ENCODE peak calls at places on chromosomes 13 and 19, in seven cellular contexts. One of them, this sample, is unnamed.

GRCh38 chr19:28332351-28332750 is 880.6 kb downstream of the UQCRFS1 start:
- DNase-seq in kidney: no peak
- DNase-seq in mucosa of descending colon: no peak
- DNase-seq in neural crest cell: no peak
- DNase-seq in cardiac muscle cell: no peak
- DNase-seq in epithelial cell of proximal tubule: no peak
- DNase-seq in fibroblast of lung: no peak
- DNase-seq in this sample: no peak

GRCh38 chr19:43432866-43433673 is 18.4 kb downstream of the TEX101 start:
- DNase-seq in cardiac muscle cell: peak
- DNase-seq in neural crest cell: peak
- DNase-seq in kidney: peak
- DNase-seq in epithelial cell of proximal tubule: no peak
- DNase-seq in fibroblast of lung: peak
- DNase-seq in mucosa of descending colon: peak
- DNase-seq in this sample: peak

GRCh38 chr13:110179858-110180156 is 127.2 kb downstream of the COL4A1 start:
- DNase-seq in neural crest cell: no peak
- DNase-seq in mucosa of descending colon: no peak
- DNase-seq in epithelial cell of proximal tubule: no peak
- DNase-seq in fibroblast of lung: no peak
- DNase-seq in cardiac muscle cell: no peak
- DNase-seq in kidney: no peak
- DNase-seq in this sample: no peak

GRCh38 chr13:31697290-31697689 is 42.0 kb upstream of the RXFP2 start:
- DNase-seq in neural crest cell: no peak
- DNase-seq in kidney: no peak
- DNase-seq in fibroblast of lung: no peak
- DNase-seq in cardiac muscle cell: no peak
- DNase-seq in mucosa of descending colon: no peak
- DNase-seq in epithelial cell of proximal tubule: no peak
- DNase-seq in this sample: no peak

GRCh38 chr13:34217343-34218094 is 399.6 kb downstream of the RFC3 start:
- DNase-seq in mucosa of descending colon: no peak
- DNase-seq in cardiac muscle cell: no peak
- DNase-seq in kidney: no peak
- DNase-seq in neural crest cell: no peak
- DNase-seq in epithelial cell of proximal tubule: no peak
- DNase-seq in fibroblast of lung: no peak
- DNase-seq in this sample: no peak

GRCh38 chr19:726993-727956 is 18.5 kb downstream of the PALM start:
- DNase-seq in neural crest cell: no peak
- DNase-seq in mucosa of descending colon: no peak
- DNase-seq in cardiac muscle cell: no peak
- DNase-seq in fibroblast of lung: no peak
- DNase-seq in epithelial cell of proximal tubule: no peak
- DNase-seq in kidney: peak
- DNase-seq in this sample: no peak

GRCh38 chr13:50672025-50672424 is 171.5 kb downstream of the DLEU7 start:
- DNase-seq in kidney: no peak
- DNase-seq in fibroblast of lung: no peak
- DNase-seq in cardiac muscle cell: no peak
- DNase-seq in neural crest cell: no peak
- DNase-seq in mucosa of descending colon: no peak
- DNase-seq in epithelial cell of proximal tubule: no peak
- DNase-seq in this sample: no peak

GRCh38 chr19:20423381-20424207 is 142.0 kb downstream of the ZNF737 start:
- DNase-seq in mucosa of descending colon: peak
- DNase-seq in fibroblast of lung: peak
- DNase-seq in kidney: peak
- DNase-seq in cardiac muscle cell: peak
- DNase-seq in neural crest cell: peak
- DNase-seq in epithelial cell of proximal tubule: no peak
- DNase-seq in this sample: peak

GRCh38 chr19:18776736-18777135 is 14.4 kb downstream of the COMP start:
- DNase-seq in fibroblast of lung: no peak
- DNase-seq in epithelial cell of proximal tubule: no peak
- DNase-seq in cardiac muscle cell: peak
- DNase-seq in mucosa of descending colon: no peak
- DNase-seq in neural crest cell: no peak
- DNase-seq in kidney: no peak
- DNase-seq in this sample: peak

GRCh38 chr19:52541608-52542007 is 14.1 kb downstream of the ZNF808 start:
- DNase-seq in epithelial cell of proximal tubule: no peak
- DNase-seq in neural crest cell: no peak
- DNase-seq in mucosa of descending colon: no peak
- DNase-seq in cardiac muscle cell: no peak
- DNase-seq in fibroblast of lung: no peak
- DNase-seq in kidney: no peak
- DNase-seq in this sample: no peak

DNA sequence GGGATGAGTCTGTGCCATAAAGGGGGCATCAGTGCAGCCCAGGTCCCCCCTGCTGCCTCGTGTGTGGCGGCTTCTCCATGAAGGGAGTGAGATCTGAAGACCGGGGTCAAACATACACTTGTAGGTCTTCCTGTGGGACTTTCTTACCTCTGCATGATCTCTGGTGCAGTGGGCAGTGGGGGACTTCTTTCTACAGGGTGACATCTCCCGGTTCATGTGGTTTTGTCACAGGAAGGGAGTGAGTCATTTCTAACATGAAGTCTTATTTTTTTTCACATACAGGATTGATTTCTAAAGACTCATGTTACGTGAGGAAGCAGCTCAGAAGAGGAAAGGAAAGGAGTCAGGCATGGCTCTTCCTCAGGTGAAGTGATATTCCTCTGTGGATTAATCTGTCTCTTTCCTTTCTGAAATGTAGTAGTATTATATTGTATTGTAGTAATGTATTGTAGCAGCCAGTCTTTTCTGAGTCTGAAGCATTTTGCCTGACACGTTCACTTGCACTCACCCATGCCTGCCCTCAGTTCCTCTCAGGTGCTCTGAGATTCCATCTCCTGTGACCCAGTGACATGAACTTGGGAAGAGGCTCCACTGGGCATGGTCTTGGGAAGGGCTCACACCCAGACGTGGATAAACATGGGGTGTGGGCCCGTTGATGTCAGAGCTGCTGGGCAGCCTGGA is 15.7 kb downstream of the ZNF808 start:
- DNase-seq in fibroblast of lung: no peak
- DNase-seq in epithelial cell of proximal tubule: no peak
- DNase-seq in kidney: no peak
- DNase-seq in neural crest cell: no peak
- DNase-seq in mucosa of descending colon: no peak
- DNase-seq in cardiac muscle cell: no peak
- DNase-seq in this sample: no peak
- TF ChIP-seq CTCF in fibroblast of lung: no peak
- TF ChIP-seq CTCF in epithelial cell of proximal tubule: no peak
- TF ChIP-seq CTCF in kidney: no peak
- TF ChIP-seq CTCF in neural crest cell: no peak
- TF ChIP-seq CTCF in mucosa of descending colon: no peak
- TF ChIP-seq CTCF in cardiac muscle cell: no peak
- TF ChIP-seq CTCF in this sample: no peak

GRCh38 chr13:38970380-38971051 is 20.1 kb downstream of the STOML3 start:
- DNase-seq in mucosa of descending colon: no peak
- DNase-seq in kidney: no peak
- DNase-seq in neural crest cell: no peak
- DNase-seq in fibroblast of lung: no peak
- DNase-seq in epithelial cell of proximal tubule: no peak
- DNase-seq in cardiac muscle cell: no peak
- DNase-seq in this sample: no peak
- TF ChIP-seq CTCF in mucosa of descending colon: no peak
- TF ChIP-seq CTCF in kidney: no peak
- TF ChIP-seq CTCF in neural crest cell: no peak
- TF ChIP-seq CTCF in fibroblast of lung: no peak
- TF ChIP-seq CTCF in epithelial cell of proximal tubule: peak
- TF ChIP-seq CTCF in cardiac muscle cell: no peak
- TF ChIP-seq CTCF in this sample: no peak

GRCh38 chr13:23888658-23889597 is at the start of gene MIPEP:
- DNase-seq in kidney: peak
- DNase-seq in epithelial cell of proximal tubule: peak
- DNase-seq in mucosa of descending colon: peak
- DNase-seq in cardiac muscle cell: peak
- DNase-seq in fibroblast of lung: peak
- DNase-seq in neural crest cell: peak
- DNase-seq in this sample: peak
- TF ChIP-seq CTCF in kidney: peak
- TF ChIP-seq CTCF in epithelial cell of proximal tubule: peak
- TF ChIP-seq CTCF in mucosa of descending colon: peak
- TF ChIP-seq CTCF in cardiac muscle cell: peak
- TF ChIP-seq CTCF in fibroblast of lung: peak
- TF ChIP-seq CTCF in neural crest cell: peak
- TF ChIP-seq CTCF in this sample: peak

DNA sequence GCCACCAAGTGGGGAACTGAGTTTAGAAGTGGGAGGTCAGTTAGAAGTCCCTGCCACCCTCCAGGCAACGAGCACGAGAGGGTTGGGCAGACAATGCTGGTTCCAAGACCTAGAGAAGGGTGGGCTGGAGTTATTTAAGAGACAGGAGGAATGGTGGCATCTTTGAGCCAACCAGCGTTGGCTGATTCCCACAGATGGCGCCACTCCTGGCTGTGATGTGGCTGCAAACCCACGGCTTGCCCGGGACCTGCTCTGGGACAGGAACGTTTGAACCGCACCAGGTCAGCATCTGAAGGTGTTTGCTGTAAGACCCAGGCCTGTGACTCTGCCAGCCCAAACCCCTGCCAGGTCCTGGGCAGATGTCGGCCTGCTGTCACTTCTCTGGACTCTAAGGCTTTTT is 42.8 kb downstream of the BICRA start:
- DNase-seq in kidney: no peak
- DNase-seq in neural crest cell: no peak
- DNase-seq in fibroblast of lung: no peak
- DNase-seq in mucosa of descending colon: no peak
- DNase-seq in cardiac muscle cell: no peak
- DNase-seq in epithelial cell of proximal tubule: no peak
- DNase-seq in this sample: peak
- TF ChIP-seq CTCF in kidney: no peak
- TF ChIP-seq CTCF in neural crest cell: no peak
- TF ChIP-seq CTCF in fibroblast of lung: no peak
- TF ChIP-seq CTCF in mucosa of descending colon: no peak
- TF ChIP-seq CTCF in cardiac muscle cell: no peak
- TF ChIP-seq CTCF in epithelial cell of proximal tubule: no peak
- TF ChIP-seq CTCF in this sample: no peak

DNA sequence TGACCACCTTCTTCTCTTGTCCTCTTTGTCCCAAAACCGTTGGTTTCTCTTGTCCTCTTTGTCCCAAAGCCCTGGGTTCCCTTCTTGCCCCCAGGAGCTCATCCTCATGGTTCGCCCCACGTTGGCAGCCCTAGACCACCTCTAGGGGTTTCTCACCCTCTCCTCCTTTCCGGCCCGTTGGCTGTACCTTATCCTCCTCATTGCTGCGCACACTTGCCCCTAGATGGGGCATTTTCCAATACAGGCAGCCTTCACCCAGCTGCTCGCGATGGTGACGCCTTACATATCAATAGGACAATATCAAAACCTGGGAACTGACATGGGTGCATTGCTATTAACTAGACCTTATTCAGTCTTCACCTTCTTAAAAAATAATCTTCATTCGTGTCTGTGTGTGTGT is 86.5 kb downstream of the IPO5 start:
- DNase-seq in cardiac muscle cell: no peak
- DNase-seq in fibroblast of lung: no peak
- DNase-seq in epithelial cell of proximal tubule: no peak
- DNase-seq in mucosa of descending colon: no peak
- DNase-seq in kidney: no peak
- DNase-seq in neural crest cell: no peak
- DNase-seq in this sample: no peak
- TF ChIP-seq CTCF in cardiac muscle cell: no peak
- TF ChIP-seq CTCF in fibroblast of lung: no peak
- TF ChIP-seq CTCF in epithelial cell of proximal tubule: no peak
- TF ChIP-seq CTCF in mucosa of descending colon: no peak
- TF ChIP-seq CTCF in kidney: no peak
- TF ChIP-seq CTCF in neural crest cell: no peak
- TF ChIP-seq CTCF in this sample: no peak

GRCh38 chr19:45981350-45981749 is 7.7 kb upstream of the NOVA2 start:
- DNase-seq in cardiac muscle cell: no peak
- DNase-seq in mucosa of descending colon: no peak
- DNase-seq in neural crest cell: no peak
- DNase-seq in fibroblast of lung: no peak
- DNase-seq in epithelial cell of proximal tubule: no peak
- DNase-seq in kidney: no peak
- DNase-seq in this sample: no peak
- TF ChIP-seq CTCF in cardiac muscle cell: no peak
- TF ChIP-seq CTCF in mucosa of descending colon: no peak
- TF ChIP-seq CTCF in neural crest cell: no peak
- TF ChIP-seq CTCF in fibroblast of lung: no peak
- TF ChIP-seq CTCF in epithelial cell of proximal tubule: no peak
- TF ChIP-seq CTCF in kidney: no peak
- TF ChIP-seq CTCF in this sample: no peak

DNA sequence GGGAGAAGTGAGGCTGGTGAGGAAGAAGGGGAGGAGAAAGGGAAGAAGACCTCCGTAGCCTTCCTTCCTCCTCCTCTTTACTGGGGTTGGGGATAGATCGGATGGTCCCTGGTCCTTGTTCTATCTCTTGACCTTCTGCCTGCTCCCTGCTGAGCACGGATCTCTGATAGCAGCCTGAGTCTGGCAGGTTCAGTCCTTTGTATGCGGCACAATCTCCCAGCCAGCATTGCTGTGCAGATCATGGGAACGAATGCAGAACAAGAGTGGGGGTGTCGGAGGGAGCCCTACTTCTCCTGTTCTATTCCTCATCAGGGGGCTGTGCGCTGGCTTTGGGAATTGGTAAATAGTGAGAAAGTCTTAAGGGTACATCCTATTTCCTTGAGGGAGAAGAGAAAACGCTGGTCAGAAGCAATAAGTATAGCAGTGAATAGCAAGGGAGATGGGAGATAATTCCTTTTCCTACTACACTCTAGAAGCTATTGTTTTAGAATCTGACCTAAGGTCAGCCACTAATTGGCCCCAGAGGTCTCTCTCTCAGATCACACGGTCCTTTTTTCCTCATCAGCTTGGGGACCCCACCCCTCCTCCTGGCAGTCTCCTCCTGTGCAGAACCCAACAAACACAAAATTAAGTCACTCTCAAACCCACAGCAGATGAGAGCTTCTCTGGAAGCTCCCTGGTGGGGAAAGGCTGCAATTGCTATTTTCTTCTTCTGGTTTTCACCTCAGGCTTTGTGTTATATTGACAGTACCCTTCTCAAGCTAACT is 41.0 kb downstream of the KL start:
- DNase-seq in fibroblast of lung: no peak
- DNase-seq in mucosa of descending colon: no peak
- DNase-seq in kidney: no peak
- DNase-seq in epithelial cell of proximal tubule: no peak
- DNase-seq in neural crest cell: no peak
- DNase-seq in cardiac muscle cell: no peak
- DNase-seq in this sample: no peak
- TF ChIP-seq CTCF in fibroblast of lung: peak
- TF ChIP-seq CTCF in mucosa of descending colon: no peak
- TF ChIP-seq CTCF in kidney: no peak
- TF ChIP-seq CTCF in epithelial cell of proximal tubule: peak
- TF ChIP-seq CTCF in neural crest cell: peak
- TF ChIP-seq CTCF in cardiac muscle cell: peak
- TF ChIP-seq CTCF in this sample: peak